ENCODE peak calls at places on chromosome 4, in eight cellular contexts. K is choroid plexus epithelial cell, S is lower leg skin, E is AG09319, N is CD14-positive monocyte, X is HEK293T, H is prostate gland, Z is dorsolateral prefrontal cortex. L is an unnamed sample.

GRCh38 chr4:3437582-3437936 is 4.2 kb upstream of the HGFAC start:
- DNase-seq in N (no peak), X (no peak), Z (no peak), K (no peak), H (no peak), S (no peak), E (no peak), L (no peak)

GRCh38 chr4:109429545-109429944 is 4.1 kb upstream of the SEC24B start:
- DNase-seq in X (no peak), S (no peak), H (no peak), N (no peak), E (no peak), Z (no peak), K (no peak), L (no peak)

GRCh38 chr4:118968006-118968405 is 79.4 kb downstream of the SYNPO2 start:
- DNase-seq in Z (no peak), S (no peak), H (peak), K (peak), N (peak), E (peak), X (no peak), L (no peak)

GRCh38 chr4:2962099-2962455 is 1.1 kb downstream of the NOP14 start:
- DNase-seq in N (no peak), S (no peak), X (no peak), E (no peak), Z (no peak), K (no peak), H (no peak), L (no peak)

GRCh38 chr4:165716472-165716871 is 156.6 kb upstream of the TLL1 start:
- DNase-seq in Z (no peak), H (no peak), X (no peak), E (no peak), S (no peak), N (no peak), K (no peak), L (peak)

GRCh38 chr4:94412019-94413017 is 39.4 kb upstream of the PDLIM5 start:
- DNase-seq in E (no peak), K (peak), Z (no peak), S (no peak), H (peak), X (no peak), N (no peak), L (peak)

GRCh38 chr4:169383724-169384123 is 113.0 kb upstream of the SH3RF1 start:
- DNase-seq in N (no peak), K (peak), Z (no peak), H (no peak), E (peak), S (no peak), X (no peak), L (no peak)

GRCh38 chr4:101089168-101089567 is 258.2 kb downstream of the PPP3CA start:
- DNase-seq in S (no peak), H (no peak), X (no peak), N (no peak), E (no peak), Z (no peak), K (no peak), L (no peak)

GRCh38 chr4:155588437-155588836 is 78.2 kb upstream of the GUCY1A1 start:
- DNase-seq in N (no peak), E (no peak), Z (no peak), H (no peak), S (no peak), X (no peak), K (no peak), L (no peak)

GRCh38 chr4:38072578-38072977 is 112.4 kb downstream of the PTTG2 start:
- DNase-seq in H (no peak), S (no peak), K (peak), X (no peak), E (no peak), Z (no peak), N (no peak), L (no peak)

GRCh38 chr4:141346144-141346543 is 125.4 kb downstream of the ZNF330 start:
- DNase-seq in S (no peak), K (peak), E (peak), Z (peak), N (no peak), X (peak), H (no peak), L (peak)

GRCh38 chr4:119695216-119695615 is 66.6 kb upstream of the PDE5A start:
- DNase-seq in Z (no peak), X (no peak), H (no peak), S (no peak), N (no peak), K (no peak), E (no peak), L (no peak)

GRCh38 chr4:40269133-40269532 is 66.0 kb upstream of the CHRNA9 start:
- DNase-seq in X (no peak), K (no peak), Z (no peak), N (no peak), E (no peak), H (no peak), S (no peak), L (no peak)

GRCh38 chr4:123299212-123299651 is 97.4 kb upstream of the SPRY1 start:
- DNase-seq in S (no peak), X (no peak), Z (no peak), E (peak), K (peak), N (no peak), H (no peak), L (no peak)

GRCh38 chr4:3496021-3496420 is 32.9 kb downstream of the DOK7 start:
- DNase-seq in K (no peak), X (no peak), N (no peak), H (no peak), E (no peak), S (no peak), Z (no peak), L (no peak)

GRCh38 chr4:78032446-78032845 is 24.7 kb upstream of the FRAS1 start:
- DNase-seq in X (no peak), E (no peak), H (no peak), S (no peak), K (no peak), Z (no peak), N (no peak), L (peak)

GRCh38 chr4:118849867-118850812 is 14.2 kb upstream of the SEC24D start:
- DNase-seq in H (no peak), S (no peak), K (peak), N (no peak), Z (no peak), X (no peak), E (no peak), L (no peak)

GRCh38 chr4:55078987-55079386 is 46.4 kb downstream of the KDR start:
- DNase-seq in K (peak), E (no peak), X (no peak), N (no peak), Z (no peak), H (peak), S (peak), L (no peak)

GRCh38 chr4:88357262-88357661 is 21.4 kb upstream of the HERC6 start:
- DNase-seq in S (no peak), X (no peak), N (no peak), K (no peak), H (no peak), Z (no peak), E (no peak), L (no peak)

GRCh38 chr4:55214172-55214571 is 88.8 kb upstream of the KDR start:
- DNase-seq in E (no peak), H (no peak), N (no peak), X (no peak), S (no peak), Z (no peak), K (no peak), L (no peak)

GRCh38 chr4:131091896-131092295 is 1995.9 kb downstream of the C4orf33 start:
- DNase-seq in N (no peak), Z (no peak), E (no peak), H (no peak), K (peak), S (no peak), X (peak), L (peak)

GRCh38 chr4:114078636-114079035 is 99.2 kb upstream of the ARSJ start:
- DNase-seq in X (no peak), S (no peak), K (no peak), H (no peak), N (no peak), Z (no peak), E (no peak), L (no peak)

GRCh38 chr4:22473268-22473667 is 42.6 kb downstream of the ADGRA3 start:
- DNase-seq in E (no peak), X (no peak), H (no peak), S (no peak), N (no peak), Z (no peak), K (peak), L (no peak)

L was measured in NCI-H345.